ENCODE peak calls at places on chromosomes 13 and 19, in nine cellular contexts. K is bronchial epithelial cell, E is Daoy, U is GM19239, Y is mesothelial cell of epicardium, O is ureter, N is retina, B is DND-41, T is chondrocyte. X is an unnamed sample.

GRCh38 chr19:56253737-56254136 is 18.8 kb upstream of the EDDM13 start:
- DNase-seq in U (peak), O (no peak), B (no peak), Y (no peak), T (no peak), N (peak), E (peak), K (peak), X (no peak)

GRCh38 chr13:113633485-113633873 is 24.5 kb downstream of the ATP4B start:
- DNase-seq in U (no peak), N (no peak), O (no peak), E (no peak), K (no peak), T (peak), B (no peak), Y (no peak), X (no peak)

GRCh38 chr19:17973759-17974158 is 6.9 kb downstream of the KCNN1 start:
- DNase-seq in B (no peak), Y (no peak), T (no peak), O (no peak), K (no peak), E (no peak), N (no peak), U (no peak), X (no peak)

GRCh38 chr19:1936430-1936829 is 4.5 kb upstream of the CSNK1G2 start:
- DNase-seq in T (no peak), U (no peak), E (no peak), Y (no peak), K (no peak), N (no peak), B (no peak), O (no peak), X (no peak)

GRCh38 chr13:55347528-55347927 is 1793.2 kb upstream of the PRR20A start:
- DNase-seq in T (no peak), N (no peak), E (no peak), Y (no peak), K (no peak), U (no peak), B (no peak), O (no peak), X (no peak)

GRCh38 chr19:46992699-46993535 is 26.7 kb upstream of the NPAS1 start:
- DNase-seq in N (no peak), E (no peak), Y (no peak), O (no peak), K (no peak), B (no peak), U (no peak), T (no peak), X (no peak)

GRCh38 chr19:58154287-58154678 is 3.7 kb upstream of the ZNF329 start:
- DNase-seq in O (peak), B (no peak), Y (no peak), N (no peak), T (no peak), E (peak), K (peak), U (no peak), X (peak)

GRCh38 chr19:519449-519865 is 12.1 kb upstream of the CDC34 start:
- DNase-seq in E (no peak), N (no peak), O (no peak), K (no peak), B (no peak), Y (no peak), U (no peak), T (no peak), X (no peak)

GRCh38 chr13:109787135-109787954 is 962 bp upstream of the IRS2 start:
- DNase-seq in N (peak), T (no peak), E (peak), Y (no peak), K (no peak), B (no peak), O (no peak), U (no peak), X (no peak)

GRCh38 chr19:1685046-1685445 is 32.6 kb upstream of the TCF3 start:
- DNase-seq in O (no peak), U (no peak), N (no peak), T (no peak), K (no peak), E (no peak), B (no peak), Y (no peak), X (no peak)

GRCh38 chr19:1884291-1884718 is 991 bp downstream of the ABHD17A start:
- DNase-seq in B (no peak), T (no peak), O (no peak), Y (no peak), U (no peak), K (no peak), N (no peak), E (no peak), X (no peak)

GRCh38 chr19:18392936-18393335 is 4.5 kb downstream of the LRRC25 start:
- DNase-seq in B (no peak), T (no peak), K (no peak), E (no peak), N (no peak), O (no peak), Y (no peak), U (no peak), X (no peak)

GRCh38 chr13:40666905-40667621 is 622 bp upstream of the FOXO1 start:
- DNase-seq in O (peak), E (peak), Y (peak), N (peak), T (no peak), K (no peak), U (no peak), B (no peak), X (peak)

GRCh38 chr19:44539236-44539819 is 9.9 kb upstream of the CEACAM20 start:
- DNase-seq in U (no peak), Y (no peak), K (peak), N (no peak), E (peak), T (no peak), B (no peak), O (no peak), X (no peak)

GRCh38 chr13:79456051-79456450 is 24.9 kb upstream of the NDFIP2 start:
- DNase-seq in N (no peak), K (no peak), T (no peak), O (no peak), B (no peak), E (no peak), U (no peak), Y (no peak), X (no peak)

GRCh38 chr13:46934749-46935148 is 37.9 kb upstream of the HTR2A start:
- DNase-seq in N (no peak), Y (no peak), K (peak), T (no peak), O (no peak), U (no peak), B (no peak), E (no peak), X (no peak)

GRCh38 chr19:28829762-28830161 is 383.2 kb downstream of the UQCRFS1 start:
- DNase-seq in O (no peak), U (no peak), K (no peak), B (no peak), Y (no peak), N (no peak), E (no peak), T (no peak), X (no peak)

GRCh38 chr13:98984983-98985382 is 7.1 kb upstream of the DOCK9 start:
- DNase-seq in N (no peak), B (peak), O (no peak), Y (no peak), E (no peak), U (no peak), T (no peak), K (no peak), X (no peak)

GRCh38 chr19:465056-465816 is 4.4 kb upstream of the SHC2 start:
- DNase-seq in Y (no peak), T (no peak), E (no peak), K (no peak), N (no peak), O (no peak), U (no peak), B (no peak), X (no peak)

GRCh38 chr19:7699003-7699402 is 2.9 kb downstream of the FCER2 start:
- DNase-seq in N (no peak), U (no peak), T (no peak), O (no peak), B (no peak), K (no peak), E (no peak), Y (no peak), X (no peak)

GRCh38 chr19:35513975-35514809 is 743 bp upstream of the DMKN start:
- DNase-seq in E (peak), N (peak), Y (no peak), K (peak), B (no peak), U (no peak), T (no peak), O (no peak), X (no peak)

GRCh38 chr19:934865-935422 is 9.1 kb downstream of the ARID3A start:
- DNase-seq in E (peak), T (no peak), O (peak), N (no peak), Y (no peak), K (no peak), B (no peak), U (no peak), X (peak)

GRCh38 chr13:108326318-108326717 is 56.8 kb downstream of the TNFSF13B start:
- DNase-seq in Y (no peak), O (no peak), K (no peak), U (no peak), T (no peak), E (no peak), B (no peak), N (no peak), X (no peak)

GRCh38 chr19:58548859-58549663 is 5.2 kb downstream of the TRIM28 start:
- DNase-seq in O (no peak), K (no peak), E (no peak), Y (no peak), B (no peak), U (no peak), N (no peak), T (peak), X (no peak)

GRCh38 chr19:12092065-12092867 is 27.7 kb downstream of the ZNF844 start:
- DNase-seq in Y (peak), K (peak), O (peak), U (peak), N (peak), E (peak), T (peak), B (peak), X (peak)

GRCh38 chr19:54172764-54173699 is at the start of gene TMC4:
- DNase-seq in N (no peak), K (peak), U (no peak), O (peak), Y (no peak), E (no peak), T (no peak), B (no peak), X (peak)

GRCh38 chr13:50387124-50387581 is 371.9 kb downstream of the KCNRG start:
- DNase-seq in Y (no peak), K (peak), B (peak), U (no peak), T (no peak), E (peak), O (no peak), N (peak), X (peak)

GRCh38 chr13:52449323-52450011 is 967 bp downstream of the VPS36 start:
- DNase-seq in E (no peak), O (no peak), U (no peak), B (no peak), T (no peak), Y (no peak), K (peak), N (no peak), X (no peak)

GRCh38 chr19:18904334-18905057 is 8.5 kb upstream of the CERS1 start:
- DNase-seq in U (no peak), B (no peak), O (no peak), E (peak), K (no peak), N (no peak), T (peak), Y (no peak), X (peak)

GRCh38 chr19:8482696-8483095 is 19.7 kb downstream of the PRAM1 start:
- DNase-seq in T (peak), K (no peak), N (no peak), U (no peak), O (no peak), E (no peak), Y (no peak), B (no peak), X (no peak)

GRCh38 chr13:34208326-34208725 is 390.4 kb downstream of the RFC3 start:
- DNase-seq in K (no peak), U (no peak), E (no peak), Y (no peak), O (no peak), N (no peak), T (no peak), B (no peak), X (no peak)

GRCh38 chr19:29683009-29683408 is 17.7 kb downstream of the PLEKHF1 start:
- DNase-seq in Y (no peak), N (peak), B (no peak), K (no peak), U (no peak), E (peak), O (no peak), T (no peak), X (no peak)

GRCh38 chr13:41935501-41935900 is 25.4 kb downstream of the VWA8 start:
- DNase-seq in B (no peak), T (no peak), E (no peak), Y (no peak), K (no peak), N (no peak), O (no peak), U (no peak), X (no peak)

GRCh38 chr19:42226886-42227285 is 6.8 kb downstream of the ZNF526 start:
- DNase-seq in O (no peak), U (no peak), Y (no peak), N (no peak), K (peak), B (no peak), E (no peak), T (no peak), X (no peak)

GRCh38 chr19:30228113-30228725 is 144.0 kb upstream of the ZNF536 start:
- DNase-seq in B (no peak), K (no peak), U (peak), N (peak), Y (no peak), O (peak), T (no peak), E (peak), X (no peak)

GRCh38 chr19:18475762-18476331 is 37.9 kb upstream of the ISYNA1 start:
- DNase-seq in U (no peak), T (no peak), E (no peak), K (no peak), Y (no peak), N (no peak), B (no peak), O (no peak), X (no peak)

X was measured in left lobe of liver.